ENCODE peak calls at places on chromosome 18, in four cellular contexts. F, X, A and Q are unnamed samples.

GRCh38 chr18:70645971-70646370 is 357.1 kb downstream of the SOCS6 start:
- DNase-seq in X (no peak), A (no peak), F (no peak), Q (no peak)

GRCh38 chr18:32769242-32770180 is 3.3 kb downstream of the KLHL14 start:
- DNase-seq in F (no peak), X (no peak), A (no peak), Q (no peak)

GRCh38 chr18:43486462-43486861 is 209.2 kb upstream of the SYT4 start:
- DNase-seq in F (no peak), X (no peak), A (no peak), Q (no peak)

GRCh38 chr18:41761329-41762028 is 193.6 kb upstream of the PIK3C3 start:
- DNase-seq in A (no peak), F (no peak), X (no peak), Q (peak)

GRCh38 chr18:23228102-23229051 is 93.1 kb downstream of the CABLES1 start:
- DNase-seq in A (no peak), X (no peak), F (no peak), Q (no peak)

GRCh38 chr18:12769644-12770440 is 67.0 kb downstream of the PSMG2 start:
- DNase-seq in A (no peak), X (no peak), F (no peak), Q (no peak)

GRCh38 chr18:52903858-52904257 is 563.9 kb downstream of the DCC start:
- DNase-seq in F (no peak), X (peak), A (no peak), Q (peak)

GRCh38 chr18:47969851-47970250 is 39.4 kb upstream of the SMAD2 start:
- DNase-seq in A (no peak), F (no peak), X (no peak), Q (no peak)

GRCh38 chr18:58453167-58453804 is 175.6 kb downstream of the ALPK2 start:
- DNase-seq in X (no peak), F (no peak), A (no peak), Q (no peak)

GRCh38 chr18:50161806-50162205 is 33.1 kb downstream of the MYO5B start:
- DNase-seq in F (peak), X (no peak), A (no peak), Q (no peak)

GRCh38 chr18:27793013-27793412 is 383.9 kb downstream of the CDH2 start:
- DNase-seq in F (no peak), A (no peak), X (no peak), Q (no peak)

GRCh38 chr18:7452331-7452730 is 114.8 kb upstream of the PTPRM start:
- DNase-seq in F (no peak), A (peak), X (peak), Q (peak)

GRCh38 chr18:57218281-57218680 is 71.4 kb downstream of the BOD1L2 start:
- DNase-seq in X (no peak), F (no peak), A (no peak), Q (no peak)

GRCh38 chr18:48052291-48052840 is 121.9 kb upstream of the SMAD2 start:
- DNase-seq in X (no peak), A (no peak), F (no peak), Q (no peak)

GRCh38 chr18:47997338-47997780 is 66.9 kb upstream of the SMAD2 start:
- DNase-seq in X (no peak), A (peak), F (no peak), Q (no peak)

GRCh38 chr18:23833714-23834113 is 144.5 kb downstream of the LAMA3 start:
- DNase-seq in A (no peak), X (no peak), F (peak), Q (no peak)

GRCh38 chr18:49656098-49656591 is 94.3 kb downstream of the LIPG start:
- DNase-seq in A (no peak), X (no peak), F (no peak), Q (peak)

GRCh38 chr18:44949967-44950366 is 269.3 kb downstream of the SETBP1 start:
- DNase-seq in X (no peak), F (no peak), A (no peak), Q (no peak)

GRCh38 chr18:3384664-3385189 is 65.2 kb upstream of the TGIF1 start:
- DNase-seq in A (no peak), F (no peak), X (no peak), Q (no peak)

GRCh38 chr18:48975221-48975816 is 24.6 kb upstream of the SMAD7 start:
- DNase-seq in A (no peak), F (no peak), X (no peak), Q (no peak)

GRCh38 chr18:70490008-70490933 is 201.4 kb downstream of the SOCS6 start:
- DNase-seq in X (no peak), A (no peak), F (no peak), Q (no peak)

GRCh38 chr18:44599409-44599808 is 81.3 kb upstream of the SETBP1 start:
- DNase-seq in X (no peak), F (peak), A (no peak), Q (no peak)

GRCh38 chr18:49846718-49847470 is 33.6 kb upstream of the ACAA2 start:
- DNase-seq in A (no peak), X (no peak), F (no peak), Q (no peak)

GRCh38 chr18:45449761-45450227 is 165.5 kb upstream of the SLC14A2 start:
- DNase-seq in A (no peak), X (no peak), F (peak), Q (no peak)

GRCh38 chr18:75530548-75531211 is 103.2 kb upstream of the SMIM21 start:
- DNase-seq in F (no peak), X (no peak), A (no peak), Q (no peak)

GRCh38 chr18:59839241-59839640 is 60.6 kb upstream of the PMAIP1 start:
- DNase-seq in X (no peak), A (no peak), F (no peak), Q (no peak)

GRCh38 chr18:666628-667027 is 9.2 kb downstream of the TYMS start:
- DNase-seq in X (no peak), A (no peak), F (no peak), Q (no peak)

GRCh38 chr18:671405-671804 is 14.0 kb downstream of the TYMS start:
- DNase-seq in F (no peak), X (no peak), A (no peak), Q (no peak)

GRCh38 chr18:670456-670996 is 13.1 kb downstream of the TYMS start:
- DNase-seq in A (no peak), F (no peak), X (no peak), Q (no peak)

GRCh38 chr18:668263-668662 is 10.8 kb downstream of the TYMS start:
- DNase-seq in A (no peak), F (no peak), X (no peak), Q (no peak)

GRCh38 chr18:669077-669476 is 11.6 kb downstream of the TYMS start:
- DNase-seq in X (no peak), F (no peak), A (no peak), Q (no peak)
- TF ChIP-seq POLR2A in X (no peak), F (no peak), A (no peak), Q (no peak)

GRCh38 chr18:35242426-35242825 is 1.6 kb downstream of the ZNF397 start:
- DNase-seq in F (no peak), A (no peak), X (no peak), Q (no peak)

GRCh38 chr18:35241523-35241804 is 630 bp downstream of the ZNF397 start:
- DNase-seq in F (no peak), A (no peak), X (no peak), Q (no peak)

GRCh38 chr18:35239314-35239713 is 1.5 kb upstream of the ZNF397 start:
- DNase-seq in X (no peak), F (no peak), A (no peak), Q (no peak)

GRCh38 chr18:35244671-35245070 is 3.8 kb downstream of the ZNF397 start:
- DNase-seq in A (no peak), F (no peak), X (no peak), Q (no peak)

DNA sequence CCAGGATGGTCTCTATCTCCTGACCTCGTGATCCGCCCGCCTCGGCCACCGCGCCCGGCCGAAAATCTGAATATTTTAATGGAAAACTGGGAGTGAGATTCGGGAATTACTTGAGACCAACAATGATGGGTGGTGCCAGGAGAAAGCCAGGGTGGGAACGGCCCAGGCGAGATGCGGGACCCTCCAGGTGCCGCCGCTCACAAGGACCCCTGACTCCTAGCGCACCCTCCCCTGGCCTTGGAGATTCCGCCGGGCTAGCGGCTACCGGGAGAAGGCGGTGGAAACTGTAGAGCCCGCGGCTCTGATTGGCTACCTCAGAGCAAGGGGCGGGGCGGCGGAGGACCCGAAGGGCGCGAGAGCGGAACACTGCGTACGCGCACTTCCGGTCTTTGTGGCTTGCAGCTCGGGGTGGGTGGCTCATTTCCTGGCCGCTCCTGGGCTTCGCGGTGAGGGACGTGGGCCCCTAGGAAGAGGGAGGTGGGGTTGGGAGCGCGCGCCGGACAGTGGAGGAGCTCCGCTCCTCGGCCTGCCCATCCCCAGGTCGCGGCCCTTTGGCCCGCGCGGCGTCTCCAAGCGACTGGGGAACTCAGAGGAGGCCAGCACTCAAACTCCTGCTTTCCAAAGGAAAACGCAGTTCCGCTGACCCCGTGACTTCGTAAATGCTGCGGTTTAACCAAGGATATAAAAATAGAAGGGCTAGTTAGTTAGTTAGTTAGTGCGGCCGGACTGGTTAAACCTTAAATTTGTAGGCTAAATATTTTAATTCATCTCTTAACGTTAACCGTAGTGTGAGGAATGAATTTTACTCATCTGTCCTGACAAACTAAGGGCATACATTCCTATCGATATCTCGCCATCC is at the start of gene ZNF397:
- DNase-seq in A (peak), F (peak), X (peak), Q (peak)
- TF ChIP-seq POLR2A in A (peak), F (peak), X (peak), Q (peak)

DNA sequence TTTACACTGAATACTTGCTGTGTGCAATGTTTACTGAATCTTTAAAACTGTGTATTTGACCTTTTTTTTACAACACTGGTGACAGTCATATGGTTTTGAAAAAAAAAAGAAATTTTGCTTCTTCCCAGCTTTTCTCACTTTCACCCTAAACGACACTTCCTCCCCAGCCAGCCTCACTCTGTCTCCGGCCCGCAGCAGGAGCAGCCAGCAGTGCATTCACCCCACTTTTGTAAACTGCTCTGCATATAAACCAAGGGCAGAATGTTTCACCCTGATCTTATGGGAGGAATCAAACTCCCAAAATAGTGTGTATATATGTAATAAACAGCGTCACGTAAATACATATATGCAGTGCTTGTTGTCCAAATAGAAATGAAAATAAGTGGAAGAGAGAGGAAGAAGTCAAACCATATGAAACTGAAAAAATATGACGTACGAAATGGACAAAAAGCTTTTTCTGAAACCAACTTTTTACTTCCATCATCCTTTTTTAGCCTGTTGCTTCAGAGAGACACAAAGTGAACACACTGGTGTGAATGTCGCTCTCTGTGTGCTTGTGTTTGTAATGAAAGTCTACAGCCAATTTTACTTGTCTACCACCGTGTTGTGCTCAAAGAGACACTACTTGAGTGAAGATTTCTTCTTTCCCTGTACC is 54.2 kb downstream of the ZCCHC2 start:
- DNase-seq in F (no peak), A (no peak), X (no peak), Q (no peak)
- TF ChIP-seq POLR2A in F (no peak), A (no peak), X (no peak), Q (no peak)

DNA sequence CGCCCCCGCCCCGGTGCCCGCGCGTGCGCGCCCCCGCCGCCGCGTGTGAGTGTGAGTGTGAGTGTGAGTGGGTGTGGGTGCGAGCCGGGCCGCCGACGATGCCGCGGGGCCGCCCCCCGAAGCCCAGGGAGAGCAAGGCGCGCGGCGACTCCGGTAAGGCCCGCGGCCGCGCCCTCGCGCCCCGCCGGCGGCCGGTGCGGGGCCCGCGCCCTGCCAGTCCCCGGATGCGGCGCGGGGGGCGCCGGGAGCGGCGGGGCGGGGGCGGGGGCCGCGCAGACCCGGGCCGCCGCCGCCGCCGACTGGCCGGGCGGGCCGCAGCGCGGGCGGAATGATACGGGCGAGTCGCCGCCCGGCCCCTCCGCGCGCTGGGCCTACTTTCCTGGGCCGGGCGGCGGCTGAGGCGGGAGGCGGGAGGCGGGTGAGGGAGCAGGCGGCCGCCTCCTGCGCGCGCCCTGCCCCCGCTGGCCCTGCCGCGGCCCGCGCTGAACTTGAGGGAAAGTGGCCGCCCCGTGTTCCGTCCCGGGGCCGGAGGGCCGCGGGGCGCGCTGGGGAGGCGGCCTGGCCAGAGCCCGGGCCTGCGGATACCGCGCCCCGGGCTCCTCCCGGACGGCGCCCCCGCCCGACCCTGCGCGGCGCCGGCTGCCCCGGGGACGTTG is at the start of gene ZNF236:
- DNase-seq in F (peak), A (no peak), X (peak), Q (peak)
- TF ChIP-seq POLR2A in F (no peak), A (peak), X (no peak), Q (peak)

GRCh38 chr18:51196811-51197660 is 445 bp downstream of the MEX3C start:
- DNase-seq in F (peak), A (no peak), X (peak), Q (no peak)
- TF ChIP-seq POLR2A in F (no peak), A (no peak), X (no peak), Q (peak)

GRCh38 chr18:9104244-9104901 is 1.9 kb downstream of the NDUFV2 start:
- DNase-seq in F (no peak), A (no peak), X (no peak), Q (no peak)
- TF ChIP-seq POLR2A in F (no peak), A (no peak), X (no peak), Q (no peak)

GRCh38 chr18:79460445-79461300 is 64.9 kb downstream of the NFATC1 start:
- DNase-seq in F (no peak), A (no peak), X (peak), Q (no peak)
- TF ChIP-seq POLR2A in F (no peak), A (no peak), X (peak), Q (no peak)

GRCh38 chr18:11146238-11146946 is 3.0 kb downstream of the PIEZO2 start:
- DNase-seq in A (no peak), X (no peak), F (no peak), Q (no peak)
- TF ChIP-seq POLR2A in A (no peak), X (peak), F (no peak), Q (no peak)

DNA sequence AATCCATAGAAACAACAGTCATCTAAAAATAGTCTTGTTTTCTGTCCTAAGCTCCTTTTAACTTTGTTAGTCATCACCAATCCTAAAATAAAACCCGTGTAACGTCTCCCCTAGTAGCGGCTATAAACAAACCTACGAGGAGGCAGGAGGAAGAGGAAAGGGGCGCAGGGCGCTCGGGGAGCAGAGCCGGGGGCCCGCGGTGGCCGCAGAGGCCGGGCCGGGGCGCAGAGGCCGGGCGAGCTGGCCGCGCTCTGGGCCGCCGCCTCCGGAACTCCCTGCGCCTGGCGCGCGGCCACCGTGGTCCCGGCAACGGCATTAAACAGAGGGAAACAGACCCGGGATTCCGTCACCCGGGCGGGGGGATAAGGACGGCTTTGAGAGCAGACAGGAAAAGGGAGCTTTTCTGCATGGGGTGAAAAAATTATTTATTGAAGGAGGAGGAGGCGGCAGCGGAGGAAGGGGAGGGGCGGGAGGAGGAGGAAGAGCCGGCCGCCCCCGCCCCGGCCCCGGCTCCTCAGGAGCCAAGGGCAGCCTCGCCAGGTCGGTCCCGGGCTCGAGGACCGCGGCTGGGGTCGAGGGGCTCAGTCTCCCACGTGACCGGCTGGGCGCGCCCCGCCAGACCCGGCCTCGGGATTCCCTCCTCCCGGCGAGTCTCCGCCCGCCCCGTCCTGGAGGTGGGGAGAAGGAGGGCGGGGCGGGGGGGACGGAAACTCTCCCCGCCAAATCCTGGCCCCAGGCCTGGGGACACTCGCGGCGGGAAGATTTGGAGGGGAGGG is 1.9 kb upstream of the NFATC1 start:
- DNase-seq in A (no peak), F (peak), X (no peak), Q (peak)
- TF ChIP-seq POLR2A in A (no peak), F (no peak), X (no peak), Q (no peak)